ENCODE peak calls at places on chromosome X, in four cellular contexts. One of them, this sample, is unnamed.

GRCh38 chrX:46715997-46716396 is 42.9 kb downstream of the SLC9A7 start:
- DNase-seq in activated CD4-positive, alpha-beta T cell treated with anti-CD3 and anti-CD28 coated beads for 36 hours: no peak
- DNase-seq in occipital lobe: no peak
- DNase-seq in SHP77: no peak
- DNase-seq in this sample: no peak

GRCh38 chrX:49284212-49284611 is 14.6 kb downstream of the PPP1R3F start:
- DNase-seq in activated CD4-positive, alpha-beta T cell treated with anti-CD3 and anti-CD28 coated beads for 36 hours: no peak
- DNase-seq in occipital lobe: no peak
- DNase-seq in SHP77: no peak
- DNase-seq in this sample: no peak

GRCh38 chrX:120625366-120625765 is 4.5 kb downstream of the C1GALT1C1 start:
- DNase-seq in activated CD4-positive, alpha-beta T cell treated with anti-CD3 and anti-CD28 coated beads for 36 hours: no peak
- DNase-seq in occipital lobe: no peak
- DNase-seq in SHP77: no peak
- DNase-seq in this sample: no peak

GRCh38 chrX:1496076-1496475 is 40.9 kb downstream of the P2RY8 start:
- DNase-seq in activated CD4-positive, alpha-beta T cell treated with anti-CD3 and anti-CD28 coated beads for 36 hours: no peak
- DNase-seq in occipital lobe: no peak
- DNase-seq in SHP77: no peak
- DNase-seq in this sample: no peak

GRCh38 chrX:154437398-154437752 is 421 bp downstream of the GDI1 start:
- DNase-seq in activated CD4-positive, alpha-beta T cell treated with anti-CD3 and anti-CD28 coated beads for 36 hours: no peak
- DNase-seq in occipital lobe: no peak
- DNase-seq in SHP77: no peak
- DNase-seq in this sample: no peak

GRCh38 chrX:138886769-138887168 is 175.3 kb upstream of the FGF13 start:
- DNase-seq in activated CD4-positive, alpha-beta T cell treated with anti-CD3 and anti-CD28 coated beads for 36 hours: no peak
- DNase-seq in occipital lobe: no peak
- DNase-seq in SHP77: no peak
- DNase-seq in this sample: no peak

GRCh38 chrX:100376581-100376980 is 33.5 kb downstream of the PCDH19 start:
- DNase-seq in activated CD4-positive, alpha-beta T cell treated with anti-CD3 and anti-CD28 coated beads for 36 hours: no peak
- DNase-seq in occipital lobe: no peak
- DNase-seq in SHP77: no peak
- DNase-seq in this sample: no peak

GRCh38 chrX:130321550-130321949 is 18.2 kb upstream of the SLC25A14 start:
- DNase-seq in activated CD4-positive, alpha-beta T cell treated with anti-CD3 and anti-CD28 coated beads for 36 hours: no peak
- DNase-seq in occipital lobe: no peak
- DNase-seq in SHP77: no peak
- DNase-seq in this sample: no peak

GRCh38 chrX:149472620-149473019 is 32.5 kb downstream of the IDS start:
- DNase-seq in activated CD4-positive, alpha-beta T cell treated with anti-CD3 and anti-CD28 coated beads for 36 hours: no peak
- DNase-seq in occipital lobe: no peak
- DNase-seq in SHP77: no peak
- DNase-seq in this sample: no peak

GRCh38 chrX:418927-419729 is 32.4 kb upstream of the PPP2R3B start:
- DNase-seq in activated CD4-positive, alpha-beta T cell treated with anti-CD3 and anti-CD28 coated beads for 36 hours: no peak
- DNase-seq in occipital lobe: no peak
- DNase-seq in SHP77: no peak
- DNase-seq in this sample: no peak

GRCh38 chrX:129831486-129831885 is 12.2 kb downstream of the ZDHHC9 start:
- DNase-seq in activated CD4-positive, alpha-beta T cell treated with anti-CD3 and anti-CD28 coated beads for 36 hours: no peak
- DNase-seq in occipital lobe: peak; percentile 32
- DNase-seq in SHP77: no peak
- DNase-seq in this sample: peak; percentile 70

GRCh38 chrX:139890991-139891700 is 41.7 kb downstream of the ATP11C start:
- DNase-seq in activated CD4-positive, alpha-beta T cell treated with anti-CD3 and anti-CD28 coated beads for 36 hours: no peak
- DNase-seq in occipital lobe: no peak
- DNase-seq in SHP77: no peak
- DNase-seq in this sample: no peak

GRCh38 chrX:104166735-104167436 is 633 bp downstream of the FAM199X start:
- DNase-seq in activated CD4-positive, alpha-beta T cell treated with anti-CD3 and anti-CD28 coated beads for 36 hours: peak; percentile 11
- DNase-seq in occipital lobe: no peak
- DNase-seq in SHP77: no peak
- DNase-seq in this sample: no peak

GRCh38 chrX:47187106-47187677 is 6.4 kb upstream of the UBA1 start:
- DNase-seq in activated CD4-positive, alpha-beta T cell treated with anti-CD3 and anti-CD28 coated beads for 36 hours: no peak
- DNase-seq in occipital lobe: no peak
- DNase-seq in SHP77: no peak
- DNase-seq in this sample: no peak

GRCh38 chrX:10280061-10280460 is 123.3 kb downstream of the CLCN4 start:
- DNase-seq in activated CD4-positive, alpha-beta T cell treated with anti-CD3 and anti-CD28 coated beads for 36 hours: no peak
- DNase-seq in occipital lobe: no peak
- DNase-seq in SHP77: no peak
- DNase-seq in this sample: no peak

GRCh38 chrX:14095702-14096101 is 66.0 kb upstream of the GEMIN8 start:
- DNase-seq in activated CD4-positive, alpha-beta T cell treated with anti-CD3 and anti-CD28 coated beads for 36 hours: peak; percentile 59
- DNase-seq in occipital lobe: no peak
- DNase-seq in SHP77: no peak
- DNase-seq in this sample: no peak

GRCh38 chrX:54640721-54641120 is 110.7 kb downstream of the GNL3L start:
- DNase-seq in activated CD4-positive, alpha-beta T cell treated with anti-CD3 and anti-CD28 coated beads for 36 hours: no peak
- DNase-seq in occipital lobe: no peak
- DNase-seq in SHP77: peak; percentile 54
- DNase-seq in this sample: no peak

GRCh38 chrX:17032351-17032750 is 85.9 kb downstream of the REPS2 start:
- DNase-seq in activated CD4-positive, alpha-beta T cell treated with anti-CD3 and anti-CD28 coated beads for 36 hours: no peak
- DNase-seq in occipital lobe: no peak
- DNase-seq in SHP77: no peak
- DNase-seq in this sample: no peak